ENCODE peak calls at places on chromosomes 5 and 9, in five cellular contexts. M is thyroid gland; E is CD4-positive, CD25-positive, alpha-beta regulatory T cell; J is IMR-90; R is H9. K is an unnamed sample. For H3K4me1, the result is how much of the 10 kb centered on the place peaks cover.

GRCh38 chr9:27151693-27152397 is 42.8 kb downstream of the TEK start:
- DNase-seq in J (peak), R (no peak), E (no peak), M (peak), K (no peak)

GRCh38 chr5:123438244-123438643 is 15.0 kb upstream of the CEP120 start:
- DNase-seq in E (no peak), M (no peak), R (no peak), J (no peak), K (no peak)

GRCh38 chr5:10518352-10518751 is 45.5 kb upstream of the ANKRD33B start:
- DNase-seq in M (no peak), J (peak), E (no peak), R (no peak), K (no peak)

GRCh38 chr9:70835323-70835722 is 286.1 kb downstream of the TRPM3 start:
- DNase-seq in E (no peak), J (no peak), R (no peak), M (no peak), K (no peak)

GRCh38 chr9:93677061-93677571 is 100.7 kb downstream of the PHF2 start:
- DNase-seq in R (peak), M (no peak), J (no peak), E (no peak), K (no peak)

GRCh38 chr5:175922192-175922885 is 45.8 kb downstream of the THOC3 start:
- DNase-seq in E (no peak), M (no peak), R (no peak), J (peak), K (no peak)

GRCh38 chr5:172881691-172882370 is 47.8 kb downstream of the ERGIC1 start:
- DNase-seq in E (no peak), M (no peak), J (peak), R (no peak), K (no peak)

GRCh38 chr5:103114440-103114839 is 5.5 kb downstream of the GIN1 start:
- DNase-seq in J (no peak), M (no peak), R (no peak), E (no peak), K (no peak)

GRCh38 chr9:132237481-132237880 is 75.6 kb downstream of the NTNG2 start:
- DNase-seq in M (no peak), R (no peak), E (no peak), J (no peak), K (no peak)

GRCh38 chr9:21668504-21668903 is 133.9 kb upstream of the MTAP start:
- DNase-seq in M (peak), R (no peak), J (no peak), E (no peak), K (no peak)

GRCh38 chr5:138504799-138505198 is 38.2 kb downstream of the ETF1 start:
- DNase-seq in J (no peak), E (no peak), R (no peak), M (peak), K (no peak)

GRCh38 chr9:124256517-124257069 is 1.2 kb upstream of the NEK6 start:
- DNase-seq in M (peak), E (no peak), J (peak), R (no peak), K (no peak)

GRCh38 chr5:51226420-51226735 is 156.9 kb upstream of the ISL1 start:
- DNase-seq in R (peak), J (no peak), E (no peak), M (peak), K (no peak)

GRCh38 chr5:56323505-56323904 is 90.4 kb upstream of the ANKRD55 start:
- DNase-seq in E (no peak), M (no peak), J (peak), R (no peak), K (no peak)

GRCh38 chr5:17425385-17426070 is 72.5 kb upstream of the TAF11L2 start:
- DNase-seq in E (no peak), J (no peak), M (no peak), R (no peak), K (no peak)

GRCh38 chr9:34279431-34279830 is 49.6 kb downstream of the KIF24 start:
- DNase-seq in E (no peak), R (no peak), J (no peak), M (no peak), K (no peak)

GRCh38 chr5:7759257-7759871 is 91.6 kb downstream of the CFAP90 start:
- DNase-seq in R (no peak), M (no peak), J (no peak), E (no peak), K (no peak)

GRCh38 chr5:168908207-168908606 is 329.0 kb upstream of the PANK3 start:
- DNase-seq in J (no peak), M (no peak), R (no peak), E (no peak), K (no peak)

GRCh38 chr5:127839072-127839471 is 135.9 kb downstream of the CCDC192 start:
- DNase-seq in E (no peak), J (no peak), M (no peak), R (no peak), K (no peak)

GRCh38 chr5:176891331-176891958 is 7.7 kb downstream of the HK3 start:
- DNase-seq in R (peak), J (no peak), M (no peak), E (no peak), K (no peak)

GRCh38 chr5:168162464-168162863 is 129.0 kb upstream of the WWC1 start:
- DNase-seq in J (no peak), E (no peak), M (no peak), R (no peak), K (no peak)

GRCh38 chr9:114176601-114177295 is 21.4 kb downstream of the COL27A1 start:
- DNase-seq in M (no peak), E (no peak), R (no peak), J (no peak), K (no peak)

GRCh38 chr9:114172981-114173833 is 17.9 kb downstream of the COL27A1 start:
- DNase-seq in E (no peak), J (peak), M (no peak), R (no peak), K (no peak)

GRCh38 chr9:114174876-114175771 is 19.8 kb downstream of the COL27A1 start:
- DNase-seq in J (peak), M (no peak), E (no peak), R (no peak), K (no peak)

GRCh38 chr9:114171500-114171899 is 16.2 kb downstream of the COL27A1 start:
- DNase-seq in R (no peak), J (no peak), E (no peak), M (no peak), K (no peak)

GRCh38 chr9:114174557-114174875 is 19.2 kb downstream of the COL27A1 start:
- DNase-seq in R (no peak), J (no peak), M (no peak), E (no peak), K (no peak)
- H3K4me1 ChIP-seq in R (under half), J (under half), M (under half), E (under half), K (under half)

DNA sequence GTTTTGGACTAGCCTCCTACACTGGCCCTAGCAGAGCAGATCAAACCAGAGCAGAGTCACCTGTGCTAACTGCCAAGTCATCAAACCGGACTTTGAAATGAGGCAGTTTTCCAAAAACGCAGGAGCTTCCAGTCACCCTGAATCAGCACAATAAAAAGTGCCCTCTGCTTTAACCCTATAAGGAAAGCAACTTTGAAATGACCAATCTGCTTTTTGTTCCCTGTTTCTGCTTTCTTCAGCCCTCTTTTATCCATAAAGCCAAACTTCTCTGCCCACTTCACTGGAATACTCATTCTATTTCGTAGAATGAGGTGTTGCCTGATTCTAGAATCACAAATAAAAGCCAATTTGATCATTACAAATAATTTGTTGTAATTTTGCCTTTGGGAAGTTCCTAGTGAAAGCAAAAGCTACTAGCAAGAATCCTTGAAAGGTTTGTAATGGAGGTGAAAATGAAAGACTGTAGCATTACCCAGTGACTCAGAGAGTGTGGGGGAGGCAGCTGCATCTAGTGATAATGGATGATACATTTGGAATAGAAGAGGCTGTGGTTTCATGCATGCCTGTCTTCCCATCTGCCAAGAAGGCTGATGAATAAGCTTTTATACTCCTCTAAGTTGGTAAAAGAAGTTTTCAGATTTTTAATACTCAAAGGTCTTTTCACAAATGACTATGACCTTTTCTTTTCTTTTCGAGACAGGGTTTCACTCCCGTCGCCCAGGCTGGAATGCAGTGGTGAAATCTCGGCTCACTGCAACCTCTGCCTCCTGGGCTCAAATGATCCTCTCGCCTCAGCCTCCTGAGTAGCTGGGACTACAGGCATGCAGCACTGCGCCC is 14.9 kb downstream of the SPAAR start:
- DNase-seq in M (peak), R (no peak), J (peak), E (no peak), K (no peak)
- H3K27ac ChIP-seq in M (peak), R (no peak), J (peak), E (no peak), K (no peak)

GRCh38 chr5:31845351-31845750 is 206.4 kb downstream of the PDZD2 start:
- DNase-seq in R (no peak), M (no peak), J (no peak), E (no peak), K (no peak)
- H3K4me1 ChIP-seq in R (under half), M (under half), J (under half), E (under half), K (under half)

GRCh38 chr9:120764476-120764875 is 28.7 kb downstream of the FBXW2 start:
- DNase-seq in E (no peak), R (no peak), M (no peak), J (no peak), K (no peak)
- H3K27ac ChIP-seq in E (no peak), R (no peak), M (no peak), J (no peak), K (no peak)

GRCh38 chr9:7316967-7317366 is 482.6 kb downstream of the DMAC1 start:
- DNase-seq in E (no peak), J (no peak), M (no peak), R (no peak), K (no peak)

GRCh38 chr9:7315746-7316457 is 483.7 kb downstream of the DMAC1 start:
- DNase-seq in J (peak), R (no peak), M (no peak), E (no peak), K (no peak)

GRCh38 chr9:7313389-7313788 is 486.2 kb downstream of the DMAC1 start:
- DNase-seq in M (no peak), E (no peak), J (no peak), R (no peak), K (no peak)

GRCh38 chr9:7316458-7316795 is 483.2 kb downstream of the DMAC1 start:
- DNase-seq in J (no peak), E (no peak), R (no peak), M (no peak), K (no peak)

DNA sequence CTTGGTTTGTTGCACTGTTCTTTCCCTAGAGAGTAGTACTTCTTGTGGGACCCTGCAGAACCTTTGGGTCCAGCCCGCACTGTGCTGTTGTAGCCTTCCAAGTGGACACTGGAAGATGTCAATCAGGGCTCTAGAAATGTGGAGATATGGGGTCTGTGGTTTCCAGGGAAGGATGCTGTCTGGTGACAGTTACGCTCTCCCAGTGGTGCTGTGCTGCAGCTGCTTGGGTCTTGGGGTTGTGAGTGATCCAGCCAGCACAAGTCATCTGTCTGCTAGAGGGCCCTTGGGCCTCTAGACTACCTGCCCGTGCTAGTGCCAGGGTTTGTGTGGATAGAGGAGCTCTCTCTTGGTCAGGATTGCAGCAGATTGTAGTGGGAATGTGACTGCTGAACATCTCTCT is 484.5 kb downstream of the DMAC1 start:
- DNase-seq in E (no peak), M (no peak), J (no peak), R (no peak), K (no peak)
- H3K4me1 ChIP-seq in E (under half), M (under half), J (under half), R (under half), K (under half)

DNA sequence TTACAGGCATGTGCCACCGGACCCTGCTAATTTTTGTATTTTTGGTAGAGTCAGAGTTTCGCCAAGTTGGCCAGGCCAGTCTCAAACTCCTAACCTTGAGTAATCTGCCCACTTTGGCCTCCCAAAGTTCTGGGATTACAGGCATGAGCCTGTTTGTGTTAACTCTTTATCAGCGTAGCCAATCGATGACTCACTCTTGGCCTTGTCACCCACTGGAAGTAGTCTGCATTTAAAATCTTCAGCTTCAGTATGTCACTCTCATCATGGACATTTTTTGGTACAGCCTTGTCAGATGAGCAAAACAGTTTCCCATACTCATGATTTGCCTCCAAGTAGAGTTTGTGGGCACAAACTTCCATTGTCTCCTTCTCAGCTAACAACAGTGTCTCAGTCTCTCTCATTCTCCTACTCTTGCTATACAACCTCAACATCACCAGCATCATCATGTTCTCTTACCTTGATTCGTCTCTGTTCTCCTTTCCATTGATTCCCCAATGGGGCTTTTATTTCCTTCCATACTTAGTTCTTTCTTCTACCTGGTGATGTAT is 22.5 kb downstream of the MUSK start:
- DNase-seq in J (peak), E (peak), R (no peak), M (no peak), K (no peak)
- H3K27ac ChIP-seq in J (no peak), E (no peak), R (no peak), M (no peak), K (no peak)

DNA sequence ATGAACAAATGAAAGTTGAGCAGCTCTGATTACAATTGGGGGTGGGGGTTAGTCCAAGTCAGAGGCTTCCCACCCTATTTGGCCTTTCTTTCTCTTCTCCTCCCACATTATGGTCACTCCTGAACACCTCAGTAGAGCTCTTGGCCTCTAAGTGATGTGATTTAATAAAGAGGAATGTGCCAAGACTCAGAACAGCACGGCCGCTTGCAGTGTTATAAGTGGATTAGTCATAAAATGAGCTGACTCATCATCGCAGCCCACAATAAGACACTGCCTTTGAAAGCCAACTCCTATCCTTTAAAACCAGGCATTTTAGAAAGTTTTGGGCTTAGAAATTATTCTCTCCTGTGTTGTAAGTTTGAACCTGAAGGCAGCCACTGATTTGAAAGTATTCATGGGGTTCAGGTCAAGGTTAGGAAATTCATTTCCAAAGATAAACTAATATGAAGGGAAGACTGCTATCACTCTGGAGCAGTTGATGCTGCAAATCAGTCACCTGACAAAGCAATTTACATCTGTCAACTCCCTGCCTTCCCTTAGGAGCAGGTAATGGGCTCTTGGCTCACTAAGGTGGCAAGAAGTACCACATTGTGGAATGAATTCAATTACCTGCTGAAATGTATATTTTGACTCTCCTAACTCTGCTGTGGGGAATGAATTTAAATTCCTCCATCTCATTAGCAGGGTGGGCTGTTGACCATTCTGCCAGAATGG is 283.6 kb upstream of the NMUR2 start:
- DNase-seq in M (peak), E (no peak), J (peak), R (no peak), K (no peak)
- H3K4me1 ChIP-seq in M (under half), E (under half), J (under half), R (under half), K (under half)

GRCh38 chr9:136592666-136593065 is 46.8 kb upstream of the NOTCH1 start:
- DNase-seq in R (no peak), J (no peak), E (no peak), M (no peak), K (no peak)
- H3K27ac ChIP-seq in R (no peak), J (no peak), E (no peak), M (no peak), K (no peak)

GRCh38 chr5:96260009-96260408 is 173.0 kb downstream of the PCSK1 start:
- DNase-seq in E (no peak), R (no peak), M (no peak), J (no peak), K (no peak)

GRCh38 chr5:96259211-96259772 is 173.8 kb downstream of the PCSK1 start:
- DNase-seq in R (no peak), M (no peak), J (peak), E (no peak), K (no peak)

GRCh38 chr5:96258692-96259091 is 174.4 kb downstream of the PCSK1 start:
- DNase-seq in M (no peak), R (no peak), J (no peak), E (no peak), K (no peak)

GRCh38 chr5:96256795-96257470 is 176.1 kb downstream of the PCSK1 start:
- DNase-seq in M (no peak), R (no peak), E (no peak), J (peak), K (no peak)

GRCh38 chr5:96257904-96258303 is 175.1 kb downstream of the PCSK1 start:
- DNase-seq in E (no peak), R (no peak), M (no peak), J (peak), K (no peak)
- H3K4me1 ChIP-seq in E (under half), R (under half), M (under half), J (under half), K (under half)

GRCh38 chr9:137669261-137669672 is 50.5 kb downstream of the EHMT1 start:
- DNase-seq in M (no peak), R (no peak), J (no peak), E (peak), K (no peak)
- H3K27ac ChIP-seq in M (no peak), R (no peak), J (no peak), E (no peak), K (no peak)

K was measured in effector memory CD4-positive, alpha-beta T cell.